ENCODE peak calls at places on chromosomes 6 and 20, in nine cellular contexts. Q is activated CD8-positive, alpha-beta T cell treated with anti-CD3 and anti-CD28 coated beads for 36 hours; L is KG1; X is 8988T; M is T-cell; Z is GM03348; H is activated CD4-positive, alpha-beta memory T cell treated with anti-CD3 and anti-CD28 coated beads, Interleukin-2, amount 10 ng/mL, durations not matched to agents 7 days and 5 days; W is T follicular helper cell; C is stimulated activated CD4-positive, alpha-beta T cell treated with anti-CD3 and anti-CD28 coated beads, TNF-alpha, amount 100 ng/mL, for 4 hours. I is an unnamed sample.

GRCh38 chr20:44019638-44020335 is 105.1 kb downstream of the TOX2 start:
- DNase-seq in Q (peak; percentile 50), L (no peak), X (no peak), M (peak; percentile 29), Z (no peak), H (peak; percentile 66), W (no peak), C (no peak), I (no peak)

GRCh38 chr6:1424306-1424927 is 35.0 kb downstream of the FOXF2 start:
- DNase-seq in Q (peak; percentile 41), L (no peak), X (peak; percentile 65), M (peak; percentile 8), Z (peak; percentile 78), H (peak; percentile 26), W (no peak), C (no peak), I (no peak)

GRCh38 chr20:32522525-32522774 is 62.7 kb downstream of the NOL4L start:
- DNase-seq in Q (no peak), L (no peak), X (no peak), M (no peak), Z (no peak), H (no peak), W (no peak), C (no peak), I (no peak)

GRCh38 chr6:29947292-29947980 is 5.1 kb downstream of the HLA-A start:
- DNase-seq in Q (no peak), L (no peak), X (no peak), M (peak; percentile 9), Z (no peak), H (no peak), W (no peak), C (no peak), I (no peak)

GRCh38 chr6:125804264-125804663 is 13.5 kb downstream of the NCOA7 start:
- DNase-seq in Q (peak; percentile 59), L (no peak), X (no peak), M (no peak), Z (no peak), H (no peak), W (no peak), C (no peak), I (no peak)

GRCh38 chr6:142558785-142559184 is 257.0 kb downstream of the ADGRG6 start:
- DNase-seq in Q (no peak), L (no peak), X (no peak), M (no peak), Z (no peak), H (no peak), W (no peak), C (no peak), I (no peak)

GRCh38 chr6:2522521-2522920 is 228.2 kb downstream of the MYLK4 start:
- DNase-seq in Q (no peak), L (peak; percentile 40), X (no peak), M (no peak), Z (no peak), H (no peak), W (no peak), C (no peak), I (no peak)

GRCh38 chr6:116012471-116012949 is 48.2 kb downstream of the FRK start:
- DNase-seq in Q (no peak), L (no peak), X (no peak), M (no peak), Z (no peak), H (no peak), W (no peak), C (no peak), I (no peak)

GRCh38 chr20:63232235-63233060 is 3.3 kb upstream of the BIRC7 start:
- DNase-seq in Q (no peak), L (no peak), X (no peak), M (no peak), Z (peak; percentile 82), H (no peak), W (no peak), C (no peak), I (no peak)

GRCh38 chr6:125189494-125189893 is 35.9 kb downstream of the TPD52L1 start:
- DNase-seq in Q (no peak), L (no peak), X (no peak), M (no peak), Z (no peak), H (no peak), W (no peak), C (no peak), I (no peak)

GRCh38 chr6:137342607-137343186 is 123.5 kb upstream of the IFNGR1 start:
- DNase-seq in Q (no peak), L (no peak), X (no peak), M (no peak), Z (no peak), H (no peak), W (no peak), C (no peak), I (no peak)

GRCh38 chr20:24049081-24049480 is 60.5 kb upstream of the GGTLC1 start:
- DNase-seq in Q (no peak), L (no peak), X (no peak), M (no peak), Z (no peak), H (no peak), W (no peak), C (no peak), I (no peak)

GRCh38 chr6:28981833-28982475 is 23.2 kb downstream of the ZNF311 start:
- DNase-seq in Q (peak; percentile 77), L (peak; percentile 74), X (no peak), M (peak; percentile 76), Z (peak; percentile 64), H (peak; percentile 73), W (peak; percentile 55), C (peak; percentile 60), I (peak; percentile 86)

GRCh38 chr20:31943052-31943471 is 8.8 kb downstream of the PDRG1 start:
- DNase-seq in Q (no peak), L (no peak), X (no peak), M (no peak), Z (no peak), H (no peak), W (no peak), C (no peak), I (no peak)

GRCh38 chr6:155706341-155706740 is 250.7 kb upstream of the NOX3 start:
- DNase-seq in Q (no peak), L (no peak), X (no peak), M (no peak), Z (no peak), H (no peak), W (no peak), C (no peak), I (no peak)

GRCh38 chr6:13044390-13044789 is 283.9 kb downstream of the TBC1D7 start:
- DNase-seq in Q (no peak), L (no peak), X (no peak), M (no peak), Z (peak; percentile 24), H (no peak), W (no peak), C (no peak), I (no peak)

GRCh38 chr6:145839653-145840052 is 25.1 kb upstream of the FBXO30 start:
- DNase-seq in Q (no peak), L (no peak), X (no peak), M (no peak), Z (no peak), H (no peak), W (no peak), C (no peak), I (no peak)

GRCh38 chr6:170068496-170068895 is 222.4 kb downstream of the DLL1 start:
- DNase-seq in Q (no peak), L (no peak), X (no peak), M (no peak), Z (no peak), H (no peak), W (no peak), C (no peak), I (no peak)

GRCh38 chr6:114301596-114302219 is 41.1 kb downstream of the HS3ST5 start:
- DNase-seq in Q (no peak), L (no peak), X (no peak), M (no peak), Z (no peak), H (no peak), W (no peak), C (no peak), I (no peak)

GRCh38 chr6:51273228-51273961 is 454.7 kb downstream of the TFAP2B start:
- DNase-seq in Q (no peak), L (no peak), X (no peak), M (no peak), Z (no peak), H (no peak), W (no peak), C (no peak), I (no peak)

GRCh38 chr6:109330263-109330662 is 52.0 kb downstream of the CD164 start:
- DNase-seq in Q (no peak), L (no peak), X (no peak), M (no peak), Z (no peak), H (no peak), W (no peak), C (no peak), I (no peak)

GRCh38 chr20:50924261-50924660 is 7.0 kb downstream of the ADNP start:
- DNase-seq in Q (no peak), L (no peak), X (no peak), M (no peak), Z (no peak), H (no peak), W (no peak), C (no peak), I (no peak)

GRCh38 chr6:45314146-45314545 is 14.0 kb upstream of the RUNX2 start:
- DNase-seq in Q (no peak), L (no peak), X (no peak), M (no peak), Z (no peak), H (no peak), W (no peak), C (no peak), I (no peak)

GRCh38 chr6:42013134-42013516 is 37.2 kb upstream of the TAF8 start:
- DNase-seq in Q (no peak), L (no peak), X (no peak), M (no peak), Z (no peak), H (no peak), W (no peak), C (no peak), I (no peak)

GRCh38 chr6:22152871-22153270 is 144.0 kb downstream of the PRL start:
- DNase-seq in Q (no peak), L (no peak), X (no peak), M (no peak), Z (no peak), H (no peak), W (no peak), C (no peak), I (no peak)

GRCh38 chr6:107419747-107420146 is 39.6 kb downstream of the PDSS2 start:
- DNase-seq in Q (no peak), L (no peak), X (no peak), M (no peak), Z (no peak), H (no peak), W (no peak), C (no peak), I (no peak)

GRCh38 chr20:22974354-22974753 is 60.8 kb upstream of the SSTR4 start:
- DNase-seq in Q (peak; percentile 4), L (no peak), X (no peak), M (no peak), Z (no peak), H (no peak), W (no peak), C (no peak), I (no peak)

GRCh38 chr6:154928325-154928922 is 66.7 kb upstream of the TIAM2 start:
- DNase-seq in Q (peak; percentile 84), L (peak; percentile 73), X (peak; percentile 39), M (peak; percentile 44), Z (peak; percentile 84), H (peak; percentile 69), W (peak; percentile 26), C (peak; percentile 13), I (peak; percentile 44)

GRCh38 chr20:54126809-54127655 is 46.8 kb downstream of the CYP24A1 start:
- DNase-seq in Q (no peak), L (no peak), X (no peak), M (no peak), Z (no peak), H (no peak), W (no peak), C (no peak), I (no peak)

GRCh38 chr6:13248053-13248452 is 80.3 kb downstream of the TBC1D7 start:
- DNase-seq in Q (no peak), L (no peak), X (no peak), M (no peak), Z (peak; percentile 16), H (no peak), W (no peak), C (no peak), I (no peak)

GRCh38 chr6:33812669-33813068 is 8.9 kb upstream of the MLN start:
- DNase-seq in Q (peak; percentile 58), L (no peak), X (peak; percentile 59), M (peak; percentile 31), Z (peak; percentile 81), H (peak; percentile 53), W (no peak), C (no peak), I (peak; percentile 61)